ENCODE peak calls at places on chromosomes 13 and 19, in four cellular contexts. One of them, this sample, is unnamed. For H3K27me3, the result is how much of the 10 kb centered on the place peaks cover.

GRCh38 chr19:4181053-4181508 is 1.3 kb downstream of the SIRT6 start:
- DNase-seq in H9: no peak
- DNase-seq in cardiac muscle cell: no peak
- DNase-seq in heart right ventricle: no peak
- DNase-seq in this sample: no peak

GRCh38 chr13:108828053-108828806 is 198.8 kb downstream of the MYO16 start:
- DNase-seq in H9: no peak
- DNase-seq in cardiac muscle cell: no peak
- DNase-seq in heart right ventricle: no peak
- DNase-seq in this sample: peak

GRCh38 chr19:37583340-37583739 is 11.3 kb downstream of the ZNF571 start:
- DNase-seq in heart right ventricle: no peak
- DNase-seq in H9: no peak
- DNase-seq in cardiac muscle cell: no peak
- DNase-seq in this sample: no peak

GRCh38 chr13:101415358-101416174 is 742 bp downstream of the NALCN start:
- DNase-seq in cardiac muscle cell: no peak
- DNase-seq in H9: no peak
- DNase-seq in heart right ventricle: no peak
- DNase-seq in this sample: no peak

GRCh38 chr19:28019371-28019770 is 1193.6 kb downstream of the UQCRFS1 start:
- DNase-seq in cardiac muscle cell: peak
- DNase-seq in H9: no peak
- DNase-seq in heart right ventricle: no peak
- DNase-seq in this sample: no peak

GRCh38 chr13:55199132-55199531 is 1941.6 kb upstream of the PRR20A start:
- DNase-seq in H9: no peak
- DNase-seq in heart right ventricle: no peak
- DNase-seq in cardiac muscle cell: peak
- DNase-seq in this sample: no peak

GRCh38 chr13:98286814-98287213 is 109.7 kb upstream of the RNF113B start:
- DNase-seq in heart right ventricle: no peak
- DNase-seq in cardiac muscle cell: no peak
- DNase-seq in H9: no peak
- DNase-seq in this sample: no peak

GRCh38 chr19:33295621-33296472 is 6.5 kb downstream of the CEBPA start:
- DNase-seq in heart right ventricle: no peak
- DNase-seq in cardiac muscle cell: no peak
- DNase-seq in H9: no peak
- DNase-seq in this sample: no peak

GRCh38 chr19:40567750-40568494 is 8.8 kb upstream of the SHKBP1 start:
- DNase-seq in H9: no peak
- DNase-seq in heart right ventricle: no peak
- DNase-seq in cardiac muscle cell: no peak
- DNase-seq in this sample: no peak

GRCh38 chr19:472005-472858 is 11.4 kb upstream of the SHC2 start:
- DNase-seq in cardiac muscle cell: no peak
- DNase-seq in heart right ventricle: no peak
- DNase-seq in H9: no peak
- DNase-seq in this sample: no peak

GRCh38 chr19:16062789-16063188 is 13.5 kb upstream of the TPM4 start:
- DNase-seq in cardiac muscle cell: peak
- DNase-seq in heart right ventricle: peak
- DNase-seq in H9: peak
- DNase-seq in this sample: no peak

GRCh38 chr13:93304868-93305613 is 78.4 kb downstream of the GPC6 start:
- DNase-seq in cardiac muscle cell: no peak
- DNase-seq in H9: no peak
- DNase-seq in heart right ventricle: no peak
- DNase-seq in this sample: no peak

GRCh38 chr13:30830638-30830965 is 75.5 kb upstream of the MEDAG start:
- DNase-seq in heart right ventricle: no peak
- DNase-seq in H9: no peak
- DNase-seq in cardiac muscle cell: no peak
- DNase-seq in this sample: no peak

GRCh38 chr13:105908581-105908980 is 626.9 kb downstream of the EFNB2 start:
- DNase-seq in cardiac muscle cell: no peak
- DNase-seq in H9: no peak
- DNase-seq in heart right ventricle: no peak
- DNase-seq in this sample: no peak

GRCh38 chr13:73290844-73291243 is 232.0 kb downstream of the KLF5 start:
- DNase-seq in cardiac muscle cell: no peak
- DNase-seq in heart right ventricle: no peak
- DNase-seq in H9: no peak
- DNase-seq in this sample: no peak

GRCh38 chr13:107977175-107977574 is 238.2 kb downstream of the LIG4 start:
- DNase-seq in H9: no peak
- DNase-seq in heart right ventricle: no peak
- DNase-seq in cardiac muscle cell: no peak
- DNase-seq in this sample: no peak

GRCh38 chr19:41929536-41930071 is 1.4 kb upstream of the ERFL start:
- DNase-seq in cardiac muscle cell: no peak
- DNase-seq in heart right ventricle: no peak
- DNase-seq in H9: no peak
- DNase-seq in this sample: no peak

GRCh38 chr19:41927810-41928192 is 448 bp downstream of the ERFL start:
- DNase-seq in cardiac muscle cell: no peak
- DNase-seq in H9: no peak
- DNase-seq in heart right ventricle: no peak
- DNase-seq in this sample: no peak

GRCh38 chr19:41928221-41928683 is at the start of gene ERFL:
- DNase-seq in cardiac muscle cell: no peak
- DNase-seq in heart right ventricle: no peak
- DNase-seq in H9: no peak
- DNase-seq in this sample: no peak

GRCh38 chr19:41930322-41930722 is 2.1 kb upstream of the ERFL start:
- DNase-seq in H9: no peak
- DNase-seq in heart right ventricle: no peak
- DNase-seq in cardiac muscle cell: no peak
- DNase-seq in this sample: no peak

DNA sequence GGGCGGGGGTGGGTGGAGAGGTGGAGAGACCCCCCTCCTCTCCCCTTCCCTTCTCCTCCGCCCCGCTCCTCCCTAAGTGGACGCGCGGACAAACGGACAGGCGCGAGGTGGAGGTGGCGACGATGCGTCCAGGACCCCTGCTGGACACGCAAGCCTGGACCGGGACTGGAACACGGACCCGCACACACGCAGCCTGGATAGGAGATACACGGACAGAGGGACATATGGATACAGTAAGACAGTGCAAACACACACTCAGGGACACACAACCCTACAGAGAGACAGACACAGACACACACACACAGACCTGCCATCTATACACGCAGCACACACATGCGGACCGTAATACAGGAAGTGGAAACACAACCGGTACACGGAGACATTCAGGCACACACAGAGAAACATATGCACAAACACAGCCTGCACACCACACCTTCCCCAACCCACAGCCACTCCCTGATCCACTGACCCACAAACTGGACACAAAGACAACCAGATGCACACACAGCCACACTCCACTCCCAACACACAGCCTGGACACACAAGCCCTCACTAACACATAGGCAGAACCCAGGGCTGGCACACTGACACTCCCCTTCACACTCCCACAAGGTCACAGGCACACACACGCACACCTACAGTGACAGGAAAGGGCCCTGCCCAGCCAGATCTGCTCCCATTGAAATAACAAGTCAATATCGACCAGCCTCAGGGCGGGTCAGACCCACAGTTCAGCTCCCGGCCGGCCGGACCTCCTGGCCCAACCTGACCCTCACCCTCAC is 696 bp upstream of the ERFL start:
- DNase-seq in H9: no peak
- DNase-seq in heart right ventricle: no peak
- DNase-seq in cardiac muscle cell: no peak
- DNase-seq in this sample: no peak
- H3K27me3 ChIP-seq in H9: half or more
- H3K27me3 ChIP-seq in heart right ventricle: half or more
- H3K27me3 ChIP-seq in cardiac muscle cell: half or more
- H3K27me3 ChIP-seq in this sample: half or more

GRCh38 chr19:48967346-48968178 is 2.5 kb downstream of the FTL start:
- DNase-seq in cardiac muscle cell: no peak
- DNase-seq in H9: peak
- DNase-seq in heart right ventricle: no peak
- DNase-seq in this sample: no peak
- H3K27ac ChIP-seq in cardiac muscle cell: peak
- H3K27ac ChIP-seq in H9: no peak
- H3K27ac ChIP-seq in heart right ventricle: peak
- H3K27ac ChIP-seq in this sample: no peak

DNA sequence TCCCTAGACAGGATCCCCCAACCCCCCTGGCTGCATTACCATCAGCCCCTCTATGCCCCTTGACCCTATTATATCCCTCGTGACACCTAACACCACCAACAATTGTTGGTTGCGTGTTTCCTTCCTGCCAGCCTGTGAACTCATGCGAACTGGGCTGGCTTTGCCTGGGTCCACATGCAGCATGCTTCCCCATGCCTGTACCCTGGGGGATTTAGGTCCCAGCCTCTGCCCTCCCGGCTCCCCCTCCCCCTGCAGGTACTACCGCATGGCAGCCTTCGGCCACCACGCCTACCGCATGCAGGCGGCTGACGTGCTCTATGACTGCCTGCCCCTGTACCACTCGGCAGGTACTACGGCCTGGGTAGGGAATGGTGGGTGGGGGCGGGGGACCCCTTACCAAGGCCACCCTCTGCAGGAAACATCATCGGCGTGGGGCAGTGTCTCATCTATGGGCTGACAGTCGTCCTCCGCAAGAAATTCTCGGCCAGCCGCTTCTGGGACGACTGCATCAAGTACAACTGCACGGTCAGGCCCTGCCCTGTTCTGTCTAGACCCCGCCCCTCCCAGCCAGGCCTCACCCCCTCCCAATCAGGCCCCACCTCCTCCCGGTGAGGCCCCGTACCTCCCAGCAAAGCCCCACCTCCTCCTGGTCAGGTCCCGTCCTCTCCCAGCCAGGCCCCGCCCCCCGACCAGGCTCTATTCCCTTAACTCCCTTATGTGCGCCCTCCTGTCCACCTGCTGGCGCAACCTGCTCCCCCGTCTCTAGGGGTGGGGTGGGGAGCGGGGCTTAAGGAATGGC is 18.5 kb downstream of the SLC27A1 start:
- DNase-seq in heart right ventricle: peak
- DNase-seq in H9: peak
- DNase-seq in cardiac muscle cell: peak
- DNase-seq in this sample: peak
- TF ChIP-seq CTCF in heart right ventricle: peak
- TF ChIP-seq CTCF in H9: peak
- TF ChIP-seq CTCF in cardiac muscle cell: no peak
- TF ChIP-seq CTCF in this sample: peak

DNA sequence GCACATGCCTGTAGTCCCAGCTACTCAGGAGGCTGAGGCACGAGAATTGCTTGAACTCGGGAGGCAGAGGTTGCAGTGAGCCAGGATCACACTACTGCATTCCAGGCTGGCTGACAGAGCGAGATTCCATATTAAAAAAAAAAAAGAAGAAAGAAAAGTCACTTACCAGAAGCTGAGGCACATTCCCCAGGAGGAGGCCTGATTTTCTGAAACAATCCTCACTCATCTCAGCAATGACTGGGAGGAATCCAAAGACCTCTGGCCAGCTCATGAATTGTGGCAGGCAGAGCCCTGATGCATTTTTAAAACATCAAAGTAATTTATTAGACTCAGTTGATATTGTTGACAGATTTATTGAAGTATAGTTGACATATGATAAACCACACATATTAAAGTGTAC is 206.3 kb downstream of the FOXO1 start:
- DNase-seq in cardiac muscle cell: no peak
- DNase-seq in H9: no peak
- DNase-seq in heart right ventricle: no peak
- DNase-seq in this sample: no peak
- H3K27me3 ChIP-seq in cardiac muscle cell: under half
- H3K27me3 ChIP-seq in H9: under half
- H3K27me3 ChIP-seq in heart right ventricle: under half
- H3K27me3 ChIP-seq in this sample: under half

DNA sequence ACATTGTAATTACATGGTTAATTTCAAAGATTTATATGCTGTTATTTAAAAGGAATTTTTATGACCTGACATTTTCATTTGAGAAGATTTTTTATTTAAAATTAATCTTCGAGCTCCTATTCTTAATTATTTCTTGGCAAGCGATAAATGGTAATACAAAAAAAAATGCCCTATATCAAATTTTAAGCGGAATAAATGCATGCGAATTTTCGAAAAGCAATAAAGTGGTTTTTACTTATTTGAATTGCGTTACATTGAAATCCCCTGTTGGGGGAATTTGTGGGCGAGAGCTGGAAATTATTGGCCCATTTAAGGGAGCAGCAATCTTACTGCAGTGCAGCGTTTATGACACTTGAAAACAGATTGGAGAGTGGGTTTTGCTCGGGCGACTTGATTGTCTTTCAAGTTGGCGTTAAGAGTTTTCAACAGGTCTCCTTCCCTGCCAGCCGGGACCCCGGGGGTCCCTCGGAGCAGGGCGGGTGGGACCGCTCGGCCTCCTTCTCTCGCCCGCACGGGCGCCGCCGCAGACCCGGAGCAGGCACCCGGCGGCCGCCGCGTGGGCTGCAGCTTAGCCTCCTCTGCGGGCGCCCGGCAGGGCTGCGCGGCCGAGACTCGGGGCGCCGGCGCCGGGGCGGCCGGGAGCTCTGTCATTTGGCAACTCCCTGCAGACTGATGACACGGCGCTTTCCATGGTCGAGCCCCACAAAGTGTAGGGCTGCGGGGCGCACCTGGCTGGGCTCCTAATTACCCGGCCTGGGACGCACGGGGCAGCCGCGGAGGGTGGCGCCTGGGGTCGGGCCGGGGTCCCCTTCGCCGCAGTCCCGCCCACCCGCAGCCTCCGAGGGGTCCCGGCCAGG is 255.1 kb upstream of the SOX21 start:
- DNase-seq in cardiac muscle cell: peak
- DNase-seq in H9: peak
- DNase-seq in heart right ventricle: no peak
- DNase-seq in this sample: no peak
- H3K27ac ChIP-seq in cardiac muscle cell: no peak
- H3K27ac ChIP-seq in H9: no peak
- H3K27ac ChIP-seq in heart right ventricle: no peak
- H3K27ac ChIP-seq in this sample: no peak

GRCh38 chr13:39044536-39044935 is 6.3 kb downstream of the NHLRC3 start:
- DNase-seq in H9: no peak
- DNase-seq in heart right ventricle: no peak
- DNase-seq in cardiac muscle cell: no peak
- DNase-seq in this sample: no peak

GRCh38 chr13:39051157-39051556 is 12.9 kb downstream of the NHLRC3 start:
- DNase-seq in heart right ventricle: no peak
- DNase-seq in H9: no peak
- DNase-seq in cardiac muscle cell: peak
- DNase-seq in this sample: peak

GRCh38 chr13:39049274-39049673 is 11.0 kb downstream of the NHLRC3 start:
- DNase-seq in H9: no peak
- DNase-seq in heart right ventricle: no peak
- DNase-seq in cardiac muscle cell: no peak
- DNase-seq in this sample: peak

GRCh38 chr13:39048806-39049205 is 10.6 kb downstream of the NHLRC3 start:
- DNase-seq in heart right ventricle: no peak
- DNase-seq in cardiac muscle cell: no peak
- DNase-seq in H9: no peak
- DNase-seq in this sample: no peak

GRCh38 chr13:39047560-39047959 is 9.3 kb downstream of the NHLRC3 start:
- DNase-seq in heart right ventricle: no peak
- DNase-seq in cardiac muscle cell: no peak
- DNase-seq in H9: peak
- DNase-seq in this sample: no peak
- TF ChIP-seq CTCF in heart right ventricle: no peak
- TF ChIP-seq CTCF in cardiac muscle cell: no peak
- TF ChIP-seq CTCF in H9: peak
- TF ChIP-seq CTCF in this sample: peak